ENCODE peak calls at places on chromosomes 4 and X, in five cellular contexts. One of them, this sample, is unnamed.

GRCh38 chrX:9352683-9353430 is 112.0 kb upstream of the TBL1X start:
- DNase-seq in sciatic nerve: no peak
- DNase-seq in left ventricle myocardium superior: no peak
- DNase-seq in pancreas: no peak
- DNase-seq in KBM-7: peak; percentile 93
- DNase-seq in this sample: peak; percentile 4

GRCh38 chr4:154487144-154487543 is 4.5 kb downstream of the DCHS2 start:
- DNase-seq in sciatic nerve: no peak
- DNase-seq in left ventricle myocardium superior: no peak
- DNase-seq in pancreas: no peak
- DNase-seq in KBM-7: no peak
- DNase-seq in this sample: no peak

GRCh38 chrX:96379951-96380350 is 304.7 kb upstream of the DIAPH2 start:
- DNase-seq in sciatic nerve: no peak
- DNase-seq in left ventricle myocardium superior: no peak
- DNase-seq in pancreas: no peak
- DNase-seq in KBM-7: no peak
- DNase-seq in this sample: no peak

GRCh38 chr4:124526321-124526720 is 186.2 kb downstream of the ANKRD50 start:
- DNase-seq in sciatic nerve: no peak
- DNase-seq in left ventricle myocardium superior: no peak
- DNase-seq in pancreas: no peak
- DNase-seq in KBM-7: no peak
- DNase-seq in this sample: no peak

GRCh38 chrX:48966796-48967579 is 4.7 kb downstream of the KCND1 start:
- DNase-seq in sciatic nerve: no peak
- DNase-seq in left ventricle myocardium superior: no peak
- DNase-seq in pancreas: no peak
- DNase-seq in KBM-7: no peak
- DNase-seq in this sample: no peak

GRCh38 chrX:39854772-39855747 is 242.7 kb downstream of the BCOR start:
- DNase-seq in sciatic nerve: no peak
- DNase-seq in left ventricle myocardium superior: no peak
- DNase-seq in pancreas: no peak
- DNase-seq in KBM-7: peak; percentile 93
- DNase-seq in this sample: no peak

GRCh38 chrX:4935846-4936245 is 1222.4 kb upstream of the PRKX start:
- DNase-seq in sciatic nerve: no peak
- DNase-seq in left ventricle myocardium superior: no peak
- DNase-seq in pancreas: no peak
- DNase-seq in KBM-7: peak; percentile 96
- DNase-seq in this sample: no peak

GRCh38 chr4:2746891-2747695 is 9.0 kb downstream of the TNIP2 start:
- DNase-seq in sciatic nerve: no peak
- DNase-seq in left ventricle myocardium superior: no peak
- DNase-seq in pancreas: peak; percentile 57
- DNase-seq in KBM-7: no peak
- DNase-seq in this sample: no peak

GRCh38 chr4:137609693-137610450 is 77.6 kb upstream of the PCDH18 start:
- DNase-seq in sciatic nerve: no peak
- DNase-seq in left ventricle myocardium superior: no peak
- DNase-seq in pancreas: no peak
- DNase-seq in KBM-7: no peak
- DNase-seq in this sample: no peak

GRCh38 chrX:16433021-16433420 is 216.9 kb upstream of the S100G start:
- DNase-seq in sciatic nerve: no peak
- DNase-seq in left ventricle myocardium superior: no peak
- DNase-seq in pancreas: no peak
- DNase-seq in KBM-7: no peak
- DNase-seq in this sample: no peak

GRCh38 chr4:153181293-153182080 is 22.8 kb upstream of the TRIM2 start:
- DNase-seq in sciatic nerve: no peak
- DNase-seq in left ventricle myocardium superior: no peak
- DNase-seq in pancreas: no peak
- DNase-seq in KBM-7: no peak
- DNase-seq in this sample: no peak

GRCh38 chr4:87121332-87122065 is 98.9 kb downstream of the KLHL8 start:
- DNase-seq in sciatic nerve: no peak
- DNase-seq in left ventricle myocardium superior: no peak
- DNase-seq in pancreas: no peak
- DNase-seq in KBM-7: no peak
- DNase-seq in this sample: peak; percentile 28

GRCh38 chr4:122764808-122765189 is 32.3 kb downstream of the BBS12 start:
- DNase-seq in sciatic nerve: no peak
- DNase-seq in left ventricle myocardium superior: no peak
- DNase-seq in pancreas: no peak
- DNase-seq in KBM-7: no peak
- DNase-seq in this sample: no peak

GRCh38 chr4:92359481-92359880 is 55.7 kb downstream of the GRID2 start:
- DNase-seq in sciatic nerve: no peak
- DNase-seq in left ventricle myocardium superior: no peak
- DNase-seq in pancreas: no peak
- DNase-seq in KBM-7: no peak
- DNase-seq in this sample: no peak

GRCh38 chrX:135437867-135438733 is 16.4 kb downstream of the SMIM10L2A start:
- DNase-seq in sciatic nerve: no peak
- DNase-seq in left ventricle myocardium superior: no peak
- DNase-seq in pancreas: peak; percentile 63
- DNase-seq in KBM-7: peak; percentile 24
- DNase-seq in this sample: no peak

GRCh38 chr4:95217197-95217596 is 331.6 kb downstream of the UNC5C start:
- DNase-seq in sciatic nerve: no peak
- DNase-seq in left ventricle myocardium superior: no peak
- DNase-seq in pancreas: no peak
- DNase-seq in KBM-7: no peak
- DNase-seq in this sample: no peak

GRCh38 chr4:2335729-2336101 is 73.8 kb upstream of the MXD4 start:
- DNase-seq in sciatic nerve: no peak
- DNase-seq in left ventricle myocardium superior: no peak
- DNase-seq in pancreas: no peak
- DNase-seq in KBM-7: no peak
- DNase-seq in this sample: no peak

GRCh38 chrX:123988423-123989116 is 27.1 kb downstream of the STAG2 start:
- DNase-seq in sciatic nerve: no peak
- DNase-seq in left ventricle myocardium superior: no peak
- DNase-seq in pancreas: no peak
- DNase-seq in KBM-7: no peak
- DNase-seq in this sample: no peak

GRCh38 chrX:48540015-48540350 is 469 bp downstream of the TBC1D25 start:
- DNase-seq in sciatic nerve: no peak
- DNase-seq in left ventricle myocardium superior: peak; percentile 46
- DNase-seq in pancreas: no peak
- DNase-seq in KBM-7: no peak
- DNase-seq in this sample: no peak

GRCh38 chr4:97978791-97979488 is 164.3 kb downstream of the STPG2 start:
- DNase-seq in sciatic nerve: no peak
- DNase-seq in left ventricle myocardium superior: no peak
- DNase-seq in pancreas: no peak
- DNase-seq in KBM-7: no peak
- DNase-seq in this sample: no peak

GRCh38 chr4:94577136-94577535 is 125.4 kb downstream of the PDLIM5 start:
- DNase-seq in sciatic nerve: no peak
- DNase-seq in left ventricle myocardium superior: peak; percentile 48
- DNase-seq in pancreas: no peak
- DNase-seq in KBM-7: no peak
- DNase-seq in this sample: no peak

GRCh38 chr4:110959041-110959643 is 336.3 kb upstream of the PITX2 start:
- DNase-seq in sciatic nerve: no peak
- DNase-seq in left ventricle myocardium superior: no peak
- DNase-seq in pancreas: no peak
- DNase-seq in KBM-7: no peak
- DNase-seq in this sample: no peak

GRCh38 chr4:150217804-150218203 is 139.6 kb downstream of the DCLK2 start:
- DNase-seq in sciatic nerve: no peak
- DNase-seq in left ventricle myocardium superior: peak; percentile 49
- DNase-seq in pancreas: no peak
- DNase-seq in KBM-7: no peak
- DNase-seq in this sample: no peak

GRCh38 chr4:163167333-163167626 is 590 bp upstream of the NAF1 start:
- DNase-seq in sciatic nerve: no peak
- DNase-seq in left ventricle myocardium superior: no peak
- DNase-seq in pancreas: no peak
- DNase-seq in KBM-7: no peak
- DNase-seq in this sample: no peak

GRCh38 chrX:33434256-33435092 is 223.1 kb upstream of the DMD start:
- DNase-seq in sciatic nerve: peak; percentile 75
- DNase-seq in left ventricle myocardium superior: peak; percentile 18
- DNase-seq in pancreas: no peak
- DNase-seq in KBM-7: peak; percentile 74
- DNase-seq in this sample: peak; percentile 30

GRCh38 chrX:141278306-141278705 is 36.0 kb upstream of the SPANXC start:
- DNase-seq in sciatic nerve: no peak
- DNase-seq in left ventricle myocardium superior: no peak
- DNase-seq in pancreas: no peak
- DNase-seq in KBM-7: peak; percentile 57
- DNase-seq in this sample: no peak

GRCh38 chr4:171813195-171813955 is at the start of gene GALNTL6:
- DNase-seq in sciatic nerve: no peak
- DNase-seq in left ventricle myocardium superior: no peak
- DNase-seq in pancreas: peak; percentile 56
- DNase-seq in KBM-7: peak; percentile 57
- DNase-seq in this sample: no peak

GRCh38 chr4:186291256-186291890 is 25.4 kb downstream of the F11 start:
- DNase-seq in sciatic nerve: no peak
- DNase-seq in left ventricle myocardium superior: no peak
- DNase-seq in pancreas: no peak
- DNase-seq in KBM-7: no peak
- DNase-seq in this sample: no peak

GRCh38 chrX:154855256-154855655 is 20.8 kb upstream of the SMIM9 start:
- DNase-seq in sciatic nerve: no peak
- DNase-seq in left ventricle myocardium superior: no peak
- DNase-seq in pancreas: no peak
- DNase-seq in KBM-7: no peak
- DNase-seq in this sample: no peak

This sample was measured in gastrocnemius medialis.